ENCODE peak calls at places on chromosomes 12 and 14, in eight cellular contexts. M is AG10803, B is RPMI7951, N is HEK293T, O is NCI-H1092 treated with DMSO at 0.1 percent for 48 hours, E is fibroblast of mammary gland, C is brain pericyte, F is NCI-H524. Z is an unnamed sample.

GRCh38 chr14:95885866-95886265 is 9.2 kb downstream of the TUNAR start:
- DNase-seq in M (peak; percentile 3), B (peak; percentile 56), N (no peak), O (peak; percentile 28), E (no peak), C (no peak), F (no peak), Z (no peak)

GRCh38 chr12:113061061-113061694 is 4.6 kb downstream of the DTX1 start:
- DNase-seq in M (no peak), B (no peak), N (no peak), O (peak; percentile 93), E (no peak), C (no peak), F (no peak), Z (no peak)

GRCh38 chr12:91870872-91871707 is 274.6 kb downstream of the BTG1 start:
- DNase-seq in M (no peak), B (no peak), N (no peak), O (no peak), E (no peak), C (no peak), F (no peak), Z (no peak)

GRCh38 chr14:76057914-76058313 is 72.4 kb downstream of the IFT43 start:
- DNase-seq in M (no peak), B (no peak), N (no peak), O (no peak), E (no peak), C (no peak), F (no peak), Z (no peak)

GRCh38 chr14:90061849-90062794 is at the start of gene KCNK13:
- DNase-seq in M (no peak), B (no peak), N (peak; percentile 25), O (peak; percentile 78), E (no peak), C (no peak), F (peak; percentile 66), Z (no peak)

GRCh38 chr12:47777741-47778558 is 4.9 kb downstream of the SLC48A1 start:
- DNase-seq in M (peak; percentile 39), B (peak; percentile 64), N (no peak), O (no peak), E (no peak), C (no peak), F (peak; percentile 24), Z (peak; percentile 70)

GRCh38 chr14:22572562-22573058 is 16.4 kb downstream of the DAD1 start:
- DNase-seq in M (peak; percentile 49), B (peak; percentile 56), N (no peak), O (no peak), E (peak; percentile 30), C (no peak), F (no peak), Z (no peak)

GRCh38 chr14:60647081-60647836 is 2.0 kb downstream of the SIX1 start:
- DNase-seq in M (peak; percentile 56), B (peak; percentile 75), N (no peak), O (peak; percentile 49), E (peak; percentile 79), C (no peak), F (peak; percentile 68), Z (no peak)

GRCh38 chr12:56206373-56207166 is 15.2 kb downstream of the RNF41 start:
- DNase-seq in M (peak; percentile 52), B (peak; percentile 41), N (peak; percentile 68), O (peak; percentile 10), E (peak; percentile 69), C (no peak), F (peak; percentile 53), Z (peak; percentile 67)

GRCh38 chr12:104938371-104938770 is 19.7 kb downstream of the SLC41A2 start:
- DNase-seq in M (peak; percentile 25), B (no peak), N (no peak), O (no peak), E (no peak), C (no peak), F (no peak), Z (no peak)

GRCh38 chr12:130552483-130552996 is 163.6 kb downstream of the RIMBP2 start:
- DNase-seq in M (no peak), B (no peak), N (no peak), O (no peak), E (no peak), C (no peak), F (no peak), Z (no peak)

GRCh38 chr14:71933026-71933587 is 878 bp downstream of the RGS6 start:
- DNase-seq in M (no peak), B (no peak), N (peak; percentile 16), O (no peak), E (no peak), C (no peak), F (peak; percentile 68), Z (peak; percentile 55)